ENCODE peak calls at places on chromosome 20, in five cellular contexts. One of them, this sample, is unnamed.

GRCh38 chr20:38321959-38322598 is 18.1 kb downstream of the BPI start:
- DNase-seq in psoas muscle: no peak
- DNase-seq in CD4-positive, alpha-beta T cell: no peak
- DNase-seq in stimulated activated CD8-positive, alpha-beta memory T cell treated with anti-CD3 and anti-CD28 coated beads, Interleukin-7, amount 100 ng/mL, for 24 hours: no peak
- DNase-seq in right lobe of liver: no peak
- DNase-seq in this sample: no peak

GRCh38 chr20:61897401-61898295 is 168.0 kb downstream of the TAF4 start:
- DNase-seq in psoas muscle: peak
- DNase-seq in CD4-positive, alpha-beta T cell: no peak
- DNase-seq in stimulated activated CD8-positive, alpha-beta memory T cell treated with anti-CD3 and anti-CD28 coated beads, Interleukin-7, amount 100 ng/mL, for 24 hours: no peak
- DNase-seq in right lobe of liver: no peak
- DNase-seq in this sample: no peak

GRCh38 chr20:63290677-63291472 is 2.1 kb upstream of the COL20A1 start:
- DNase-seq in psoas muscle: peak
- DNase-seq in CD4-positive, alpha-beta T cell: peak
- DNase-seq in stimulated activated CD8-positive, alpha-beta memory T cell treated with anti-CD3 and anti-CD28 coated beads, Interleukin-7, amount 100 ng/mL, for 24 hours: peak
- DNase-seq in right lobe of liver: no peak
- DNase-seq in this sample: peak

GRCh38 chr20:36096404-36096799 is 58.1 kb upstream of the EPB41L1 start:
- DNase-seq in psoas muscle: no peak
- DNase-seq in CD4-positive, alpha-beta T cell: no peak
- DNase-seq in stimulated activated CD8-positive, alpha-beta memory T cell treated with anti-CD3 and anti-CD28 coated beads, Interleukin-7, amount 100 ng/mL, for 24 hours: no peak
- DNase-seq in right lobe of liver: no peak
- DNase-seq in this sample: no peak

GRCh38 chr20:1935696-1936366 is 40.6 kb downstream of the SIRPA start:
- DNase-seq in psoas muscle: peak
- DNase-seq in CD4-positive, alpha-beta T cell: no peak
- DNase-seq in stimulated activated CD8-positive, alpha-beta memory T cell treated with anti-CD3 and anti-CD28 coated beads, Interleukin-7, amount 100 ng/mL, for 24 hours: no peak
- DNase-seq in right lobe of liver: peak
- DNase-seq in this sample: no peak

GRCh38 chr20:57587278-57587988 is 26.5 kb downstream of the PCK1 start:
- DNase-seq in psoas muscle: no peak
- DNase-seq in CD4-positive, alpha-beta T cell: no peak
- DNase-seq in stimulated activated CD8-positive, alpha-beta memory T cell treated with anti-CD3 and anti-CD28 coated beads, Interleukin-7, amount 100 ng/mL, for 24 hours: no peak
- DNase-seq in right lobe of liver: peak
- DNase-seq in this sample: no peak

GRCh38 chr20:40689943-40690835 is 1.2 kb upstream of the MAFB start:
- DNase-seq in psoas muscle: peak
- DNase-seq in CD4-positive, alpha-beta T cell: no peak
- DNase-seq in stimulated activated CD8-positive, alpha-beta memory T cell treated with anti-CD3 and anti-CD28 coated beads, Interleukin-7, amount 100 ng/mL, for 24 hours: peak
- DNase-seq in right lobe of liver: peak
- DNase-seq in this sample: peak

GRCh38 chr20:59850018-59850641 is 83.3 kb downstream of the SYCP2 start:
- DNase-seq in psoas muscle: no peak
- DNase-seq in CD4-positive, alpha-beta T cell: no peak
- DNase-seq in stimulated activated CD8-positive, alpha-beta memory T cell treated with anti-CD3 and anti-CD28 coated beads, Interleukin-7, amount 100 ng/mL, for 24 hours: no peak
- DNase-seq in right lobe of liver: no peak
- DNase-seq in this sample: no peak

GRCh38 chr20:51060301-51060700 is 37.4 kb upstream of the KCNG1 start:
- DNase-seq in psoas muscle: no peak
- DNase-seq in CD4-positive, alpha-beta T cell: no peak
- DNase-seq in stimulated activated CD8-positive, alpha-beta memory T cell treated with anti-CD3 and anti-CD28 coated beads, Interleukin-7, amount 100 ng/mL, for 24 hours: no peak
- DNase-seq in right lobe of liver: no peak
- DNase-seq in this sample: no peak

GRCh38 chr20:36876473-36876833 is 515 bp downstream of the TLDC2 start:
- DNase-seq in psoas muscle: no peak
- DNase-seq in CD4-positive, alpha-beta T cell: no peak
- DNase-seq in stimulated activated CD8-positive, alpha-beta memory T cell treated with anti-CD3 and anti-CD28 coated beads, Interleukin-7, amount 100 ng/mL, for 24 hours: no peak
- DNase-seq in right lobe of liver: no peak
- DNase-seq in this sample: no peak

GRCh38 chr20:10513091-10513490 is 78.0 kb downstream of the SLX4IP start:
- DNase-seq in psoas muscle: no peak
- DNase-seq in CD4-positive, alpha-beta T cell: no peak
- DNase-seq in stimulated activated CD8-positive, alpha-beta memory T cell treated with anti-CD3 and anti-CD28 coated beads, Interleukin-7, amount 100 ng/mL, for 24 hours: no peak
- DNase-seq in right lobe of liver: no peak
- DNase-seq in this sample: no peak

GRCh38 chr20:59176812-59177211 is 13.2 kb downstream of the ZNF831 start:
- DNase-seq in psoas muscle: no peak
- DNase-seq in CD4-positive, alpha-beta T cell: no peak
- DNase-seq in stimulated activated CD8-positive, alpha-beta memory T cell treated with anti-CD3 and anti-CD28 coated beads, Interleukin-7, amount 100 ng/mL, for 24 hours: no peak
- DNase-seq in right lobe of liver: no peak
- DNase-seq in this sample: no peak

GRCh38 chr20:19880256-19881079 is 122.4 kb downstream of the RIN2 start:
- DNase-seq in psoas muscle: no peak
- DNase-seq in CD4-positive, alpha-beta T cell: no peak
- DNase-seq in stimulated activated CD8-positive, alpha-beta memory T cell treated with anti-CD3 and anti-CD28 coated beads, Interleukin-7, amount 100 ng/mL, for 24 hours: no peak
- DNase-seq in right lobe of liver: no peak
- DNase-seq in this sample: no peak

GRCh38 chr20:62362590-62362940 is 4.5 kb downstream of the LAMA5 start:
- DNase-seq in psoas muscle: no peak
- DNase-seq in CD4-positive, alpha-beta T cell: no peak
- DNase-seq in stimulated activated CD8-positive, alpha-beta memory T cell treated with anti-CD3 and anti-CD28 coated beads, Interleukin-7, amount 100 ng/mL, for 24 hours: no peak
- DNase-seq in right lobe of liver: no peak
- DNase-seq in this sample: no peak

GRCh38 chr20:10508468-10509251 is 73.6 kb downstream of the SLX4IP start:
- DNase-seq in psoas muscle: peak
- DNase-seq in CD4-positive, alpha-beta T cell: no peak
- DNase-seq in stimulated activated CD8-positive, alpha-beta memory T cell treated with anti-CD3 and anti-CD28 coated beads, Interleukin-7, amount 100 ng/mL, for 24 hours: no peak
- DNase-seq in right lobe of liver: no peak
- DNase-seq in this sample: no peak

GRCh38 chr20:58890454-58891075 is 38.0 kb downstream of the GNAS start:
- DNase-seq in psoas muscle: peak
- DNase-seq in CD4-positive, alpha-beta T cell: peak
- DNase-seq in stimulated activated CD8-positive, alpha-beta memory T cell treated with anti-CD3 and anti-CD28 coated beads, Interleukin-7, amount 100 ng/mL, for 24 hours: peak
- DNase-seq in right lobe of liver: peak
- DNase-seq in this sample: peak

GRCh38 chr20:389220-389619 is 8.7 kb downstream of the TRIB3 start:
- DNase-seq in psoas muscle: no peak
- DNase-seq in CD4-positive, alpha-beta T cell: no peak
- DNase-seq in stimulated activated CD8-positive, alpha-beta memory T cell treated with anti-CD3 and anti-CD28 coated beads, Interleukin-7, amount 100 ng/mL, for 24 hours: no peak
- DNase-seq in right lobe of liver: peak
- DNase-seq in this sample: no peak

GRCh38 chr20:4573564-4574355 is 147.9 kb upstream of the PRND start:
- DNase-seq in psoas muscle: no peak
- DNase-seq in CD4-positive, alpha-beta T cell: no peak
- DNase-seq in stimulated activated CD8-positive, alpha-beta memory T cell treated with anti-CD3 and anti-CD28 coated beads, Interleukin-7, amount 100 ng/mL, for 24 hours: no peak
- DNase-seq in right lobe of liver: no peak
- DNase-seq in this sample: no peak

GRCh38 chr20:428658-429200 is 20.6 kb downstream of the RBCK1 start:
- DNase-seq in psoas muscle: no peak
- DNase-seq in CD4-positive, alpha-beta T cell: no peak
- DNase-seq in stimulated activated CD8-positive, alpha-beta memory T cell treated with anti-CD3 and anti-CD28 coated beads, Interleukin-7, amount 100 ng/mL, for 24 hours: no peak
- DNase-seq in right lobe of liver: no peak
- DNase-seq in this sample: no peak

GRCh38 chr20:23826541-23827018 is at the start of gene CST2:
- DNase-seq in psoas muscle: no peak
- DNase-seq in CD4-positive, alpha-beta T cell: no peak
- DNase-seq in stimulated activated CD8-positive, alpha-beta memory T cell treated with anti-CD3 and anti-CD28 coated beads, Interleukin-7, amount 100 ng/mL, for 24 hours: no peak
- DNase-seq in right lobe of liver: no peak
- DNase-seq in this sample: no peak

GRCh38 chr20:1809121-1809520 is 86.1 kb upstream of the SIRPA start:
- DNase-seq in psoas muscle: no peak
- DNase-seq in CD4-positive, alpha-beta T cell: no peak
- DNase-seq in stimulated activated CD8-positive, alpha-beta memory T cell treated with anti-CD3 and anti-CD28 coated beads, Interleukin-7, amount 100 ng/mL, for 24 hours: no peak
- DNase-seq in right lobe of liver: no peak
- DNase-seq in this sample: no peak

GRCh38 chr20:53901064-53901463 is 169.3 kb downstream of the BCAS1 start:
- DNase-seq in psoas muscle: no peak
- DNase-seq in CD4-positive, alpha-beta T cell: no peak
- DNase-seq in stimulated activated CD8-positive, alpha-beta memory T cell treated with anti-CD3 and anti-CD28 coated beads, Interleukin-7, amount 100 ng/mL, for 24 hours: no peak
- DNase-seq in right lobe of liver: no peak
- DNase-seq in this sample: no peak